ENCODE peak calls at places on chromosome 15, in eight cellular contexts. One of them, this sample, is unnamed.

GRCh38 chr15:70440416-70441138 is 322.8 kb downstream of the UACA start:
- DNase-seq in brain pericyte: no peak
- DNase-seq in H9: no peak
- DNase-seq in effector memory CD8-positive, alpha-beta T cell: no peak
- DNase-seq in spleen: no peak
- DNase-seq in stomach: no peak
- DNase-seq in body of pancreas: no peak
- DNase-seq in hippocampal formation: no peak
- DNase-seq in this sample: no peak

GRCh38 chr15:38589502-38589901 is 24.9 kb upstream of the RASGRP1 start:
- DNase-seq in brain pericyte: no peak
- DNase-seq in H9: no peak
- DNase-seq in effector memory CD8-positive, alpha-beta T cell: no peak
- DNase-seq in spleen: no peak
- DNase-seq in stomach: no peak
- DNase-seq in body of pancreas: no peak
- DNase-seq in hippocampal formation: no peak
- DNase-seq in this sample: no peak

GRCh38 chr15:40064231-40064894 is 25.4 kb upstream of the SRP14 start:
- DNase-seq in brain pericyte: peak
- DNase-seq in H9: no peak
- DNase-seq in effector memory CD8-positive, alpha-beta T cell: no peak
- DNase-seq in spleen: peak
- DNase-seq in stomach: no peak
- DNase-seq in body of pancreas: no peak
- DNase-seq in hippocampal formation: no peak
- DNase-seq in this sample: no peak

GRCh38 chr15:96170616-96171270 is 159.8 kb upstream of the NR2F2 start:
- DNase-seq in brain pericyte: no peak
- DNase-seq in H9: no peak
- DNase-seq in effector memory CD8-positive, alpha-beta T cell: no peak
- DNase-seq in spleen: no peak
- DNase-seq in stomach: peak
- DNase-seq in body of pancreas: no peak
- DNase-seq in hippocampal formation: no peak
- DNase-seq in this sample: peak

GRCh38 chr15:50135123-50135541 is 16.1 kb upstream of the ATP8B4 start:
- DNase-seq in brain pericyte: no peak
- DNase-seq in H9: no peak
- DNase-seq in effector memory CD8-positive, alpha-beta T cell: no peak
- DNase-seq in spleen: no peak
- DNase-seq in stomach: no peak
- DNase-seq in body of pancreas: no peak
- DNase-seq in hippocampal formation: no peak
- DNase-seq in this sample: no peak

GRCh38 chr15:99385865-99386264 is 134.6 kb downstream of the LRRC28 start:
- DNase-seq in brain pericyte: no peak
- DNase-seq in H9: no peak
- DNase-seq in effector memory CD8-positive, alpha-beta T cell: no peak
- DNase-seq in spleen: no peak
- DNase-seq in stomach: peak
- DNase-seq in body of pancreas: no peak
- DNase-seq in hippocampal formation: no peak
- DNase-seq in this sample: no peak

GRCh38 chr15:40420793-40421192 is 15.2 kb downstream of the IVD start:
- DNase-seq in brain pericyte: no peak
- DNase-seq in H9: peak
- DNase-seq in effector memory CD8-positive, alpha-beta T cell: no peak
- DNase-seq in spleen: no peak
- DNase-seq in stomach: peak
- DNase-seq in body of pancreas: peak
- DNase-seq in hippocampal formation: no peak
- DNase-seq in this sample: no peak

GRCh38 chr15:74569731-74570070 is 28.7 kb downstream of the ARID3B start:
- DNase-seq in brain pericyte: no peak
- DNase-seq in H9: no peak
- DNase-seq in effector memory CD8-positive, alpha-beta T cell: no peak
- DNase-seq in spleen: no peak
- DNase-seq in stomach: no peak
- DNase-seq in body of pancreas: no peak
- DNase-seq in hippocampal formation: no peak
- DNase-seq in this sample: no peak

GRCh38 chr15:85702321-85703230 is 92.1 kb downstream of the KLHL25 start:
- DNase-seq in brain pericyte: no peak
- DNase-seq in H9: no peak
- DNase-seq in effector memory CD8-positive, alpha-beta T cell: peak
- DNase-seq in spleen: no peak
- DNase-seq in stomach: no peak
- DNase-seq in body of pancreas: no peak
- DNase-seq in hippocampal formation: no peak
- DNase-seq in this sample: no peak

GRCh38 chr15:66006986-66007385 is 137.7 kb downstream of the RAB11A start:
- DNase-seq in brain pericyte: no peak
- DNase-seq in H9: no peak
- DNase-seq in effector memory CD8-positive, alpha-beta T cell: no peak
- DNase-seq in spleen: no peak
- DNase-seq in stomach: no peak
- DNase-seq in body of pancreas: no peak
- DNase-seq in hippocampal formation: no peak
- DNase-seq in this sample: no peak

GRCh38 chr15:36109943-36110658 is 469.3 kb upstream of the CDIN1 start:
- DNase-seq in brain pericyte: no peak
- DNase-seq in H9: no peak
- DNase-seq in effector memory CD8-positive, alpha-beta T cell: no peak
- DNase-seq in spleen: no peak
- DNase-seq in stomach: no peak
- DNase-seq in body of pancreas: no peak
- DNase-seq in hippocampal formation: no peak
- DNase-seq in this sample: no peak

GRCh38 chr15:61146643-61147230 is 82.4 kb downstream of the RORA start:
- DNase-seq in brain pericyte: no peak
- DNase-seq in H9: no peak
- DNase-seq in effector memory CD8-positive, alpha-beta T cell: no peak
- DNase-seq in spleen: no peak
- DNase-seq in stomach: no peak
- DNase-seq in body of pancreas: no peak
- DNase-seq in hippocampal formation: no peak
- DNase-seq in this sample: no peak

GRCh38 chr15:35986072-35986666 is 440.2 kb upstream of the DPH6 start:
- DNase-seq in brain pericyte: no peak
- DNase-seq in H9: no peak
- DNase-seq in effector memory CD8-positive, alpha-beta T cell: no peak
- DNase-seq in spleen: peak
- DNase-seq in stomach: no peak
- DNase-seq in body of pancreas: no peak
- DNase-seq in hippocampal formation: no peak
- DNase-seq in this sample: no peak

GRCh38 chr15:29835301-29835700 is 13.0 kb upstream of the TJP1 start:
- DNase-seq in brain pericyte: no peak
- DNase-seq in H9: no peak
- DNase-seq in effector memory CD8-positive, alpha-beta T cell: no peak
- DNase-seq in spleen: no peak
- DNase-seq in stomach: no peak
- DNase-seq in body of pancreas: no peak
- DNase-seq in hippocampal formation: no peak
- DNase-seq in this sample: no peak

GRCh38 chr15:54094661-54095060 is 116.4 kb downstream of the UNC13C start:
- DNase-seq in brain pericyte: no peak
- DNase-seq in H9: no peak
- DNase-seq in effector memory CD8-positive, alpha-beta T cell: no peak
- DNase-seq in spleen: no peak
- DNase-seq in stomach: no peak
- DNase-seq in body of pancreas: no peak
- DNase-seq in hippocampal formation: no peak
- DNase-seq in this sample: no peak

This sample was measured in NCI-H187 treated with DMSO at 0.1 percent for 48 hours.